ENCODE peak calls at places on chromosomes 16 and 17, in five cellular contexts. I, X, L, U and F are unnamed samples. For H3K4me1, the result is how much of the 10 kb centered on the place peaks cover.

GRCh38 chr16:85969159-85969558 is 70.2 kb downstream of the IRF8 start:
- DNase-seq in X (peak), I (no peak), L (no peak), U (no peak), F (no peak)

GRCh38 chr17:14903810-14904209 is 361.3 kb downstream of the PMP22 start:
- DNase-seq in U (no peak), X (no peak), L (no peak), I (no peak), F (no peak)

GRCh38 chr16:1335211-1335971 is 1.9 kb downstream of the BAIAP3 start:
- DNase-seq in L (peak), X (no peak), I (no peak), U (no peak), F (no peak)

GRCh38 chr17:75637561-75637960 is 4.3 kb downstream of the SMIM5 start:
- DNase-seq in U (no peak), I (no peak), X (no peak), L (no peak), F (no peak)

GRCh38 chr17:57597531-57598453 is 147.3 kb downstream of the CCDC182 start:
- DNase-seq in U (peak), I (peak), X (peak), L (peak), F (peak)

GRCh38 chr17:66727634-66728570 is 107.0 kb upstream of the CACNG5 start:
- DNase-seq in X (peak), U (peak), L (peak), I (peak), F (no peak)

GRCh38 chr17:11668633-11669032 is 70.4 kb downstream of the DNAH9 start:
- DNase-seq in I (no peak), U (no peak), X (no peak), L (no peak), F (no peak)

GRCh38 chr17:31489295-31490018 is 98.0 kb downstream of the RAB11FIP4 start:
- DNase-seq in U (peak), X (no peak), I (no peak), L (peak), F (peak)

GRCh38 chr17:82752371-82753200 is 721 bp downstream of the TBCD start:
- DNase-seq in X (peak), I (no peak), L (no peak), U (no peak), F (peak)

GRCh38 chr16:53872248-53873221 is 168.6 kb downstream of the FTO start:
- DNase-seq in L (no peak), U (no peak), X (peak), I (no peak), F (no peak)

GRCh38 chr16:55494994-55495421 is 13.9 kb upstream of the LPCAT2 start:
- DNase-seq in U (peak), L (peak), X (peak), I (peak), F (no peak)

GRCh38 chr17:33049781-33050414 is 58.3 kb downstream of the SPACA3 start:
- DNase-seq in L (peak), X (peak), I (peak), U (peak), F (no peak)

GRCh38 chr17:71460943-71461342 is 659.9 kb upstream of the SOX9 start:
- DNase-seq in I (no peak), U (peak), L (peak), X (peak), F (no peak)

GRCh38 chr17:18181358-18181757 is 2.3 kb upstream of the ALKBH5 start:
- DNase-seq in U (peak), I (no peak), L (no peak), X (no peak), F (no peak)

GRCh38 chr16:77834600-77834963 is 46.2 kb downstream of the VAT1L start:
- DNase-seq in U (no peak), L (no peak), X (peak), I (no peak), F (no peak)

GRCh38 chr17:42111901-42112551 is 488 bp downstream of the DHX58 start:
- DNase-seq in X (peak), U (no peak), L (peak), I (peak), F (peak)

GRCh38 chr16:72848759-72849664 is 198.9 kb downstream of the ZFHX3 start:
- DNase-seq in X (peak), I (peak), U (peak), L (peak), F (peak)

GRCh38 chr17:66893382-66893781 is 58.5 kb downstream of the CACNG5 start:
- DNase-seq in I (no peak), L (no peak), X (no peak), U (no peak), F (no peak)

DNA sequence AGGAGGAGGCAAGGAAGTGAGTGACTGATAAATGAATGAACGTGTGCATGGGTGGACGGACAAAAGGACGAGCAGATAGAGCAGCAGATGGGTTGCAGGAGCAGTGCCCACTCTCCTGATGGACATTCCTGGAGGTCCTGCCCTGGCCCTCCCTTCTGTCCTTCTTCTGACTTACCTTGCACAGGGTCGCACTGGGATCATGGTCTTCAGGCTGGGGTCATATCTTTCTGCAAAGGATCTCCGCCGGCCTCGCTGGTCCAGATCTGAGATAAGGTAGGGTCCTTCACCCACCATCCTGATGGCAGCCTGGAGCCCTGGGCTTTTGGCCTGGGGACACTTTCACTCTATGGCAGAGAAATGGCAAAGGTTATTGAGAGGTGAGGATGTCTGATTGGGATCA is 9.7 kb downstream of the ABCC12 start:
- DNase-seq in L (no peak), U (no peak), I (no peak), X (no peak), F (no peak)
- H3K27ac ChIP-seq in L (no peak), U (no peak), I (no peak), X (no peak), F (no peak)

GRCh38 chr16:11624645-11625607 is 38.2 kb upstream of the LITAF start:
- DNase-seq in L (no peak), X (no peak), U (no peak), I (no peak), F (no peak)
- H3K4me1 ChIP-seq in L (under half), X (under half), U (under half), I (under half), F (under half)

GRCh38 chr16:69393898-69394849 is 8.4 kb upstream of the TERF2 start:
- DNase-seq in L (no peak), U (peak), X (no peak), I (no peak), F (no peak)
- H3K27ac ChIP-seq in L (no peak), U (peak), X (peak), I (no peak), F (no peak)

DNA sequence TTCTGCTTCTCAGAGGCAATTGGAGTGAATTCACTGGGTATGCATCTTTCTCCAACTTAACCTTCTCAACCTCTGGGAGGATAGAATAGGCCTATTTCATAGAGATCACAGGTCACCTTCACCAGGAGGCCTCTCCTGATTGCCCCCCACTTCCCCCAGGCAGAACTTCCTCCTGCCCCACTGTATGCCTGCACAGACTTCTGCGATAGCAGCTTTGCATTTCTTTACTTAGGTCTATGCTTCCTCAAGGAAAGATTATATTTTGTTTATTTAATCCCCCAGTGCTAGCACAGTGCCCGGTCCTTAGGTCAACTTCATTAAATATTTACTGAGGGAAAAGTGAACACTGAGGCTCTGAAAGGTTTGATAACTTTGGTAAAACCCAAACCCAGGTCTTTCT is 19.9 kb downstream of the MYO18A start:
- DNase-seq in U (no peak), L (no peak), I (no peak), X (no peak), F (no peak)
- H3K4me1 ChIP-seq in U (under half), L (half or more), I (under half), X (under half), F (half or more)

GRCh38 chr16:87380875-87381274 is 2.7 kb downstream of the FBXO31 start:
- DNase-seq in L (no peak), U (no peak), X (peak), I (no peak), F (no peak)
- H3K27ac ChIP-seq in L (no peak), U (no peak), X (no peak), I (peak), F (no peak)

GRCh38 chr16:11562411-11562810 is 24.3 kb downstream of the LITAF start:
- DNase-seq in L (no peak), X (no peak), I (no peak), U (no peak), F (no peak)
- H3K4me1 ChIP-seq in L (half or more), X (under half), I (under half), U (under half), F (under half)